ENCODE peak calls at places on chromosome 12, in seven cellular contexts. O, Y, Z, N, U, B and E are unnamed samples. For H3K27me3, the result is how much of the 10 kb centered on the place peaks cover.

GRCh38 chr12:62732861-62733427 is 202.0 kb downstream of the PPM1H start:
- DNase-seq in B (peak), O (peak), Y (peak), U (peak), N (no peak), Z (no peak), E (peak)

GRCh38 chr12:123948401-123949117 is 24.1 kb downstream of the CCDC92 start:
- DNase-seq in B (no peak), O (no peak), Z (no peak), Y (no peak), N (no peak), U (no peak), E (no peak)

GRCh38 chr12:10563002-10563401 is 50.4 kb downstream of the MAGOHB start:
- DNase-seq in N (no peak), Y (no peak), B (no peak), Z (no peak), U (no peak), O (peak), E (no peak)

GRCh38 chr12:6334359-6334758 is 7.5 kb downstream of the TNFRSF1A start:
- DNase-seq in N (no peak), Z (no peak), Y (no peak), O (no peak), B (no peak), U (no peak), E (no peak)

GRCh38 chr12:18644564-18644963 is 93.2 kb downstream of the PLCZ1 start:
- DNase-seq in O (no peak), N (no peak), U (no peak), Z (no peak), B (no peak), Y (no peak), E (no peak)

GRCh38 chr12:95218164-95218851 is 701 bp downstream of the VEZT start:
- DNase-seq in O (peak), U (peak), B (peak), Y (peak), N (no peak), Z (no peak), E (peak)

GRCh38 chr12:19643635-19644034 is 204.3 kb downstream of the AEBP2 start:
- DNase-seq in Z (peak), O (peak), B (peak), N (peak), Y (peak), U (peak), E (peak)

GRCh38 chr12:96441811-96442210 is 41.6 kb upstream of the CDK17 start:
- DNase-seq in N (no peak), O (no peak), B (no peak), Z (no peak), U (no peak), Y (no peak), E (no peak)

GRCh38 chr12:95637010-95637409 is 85.7 kb upstream of the USP44 start:
- DNase-seq in Y (no peak), U (no peak), B (no peak), Z (no peak), N (no peak), O (no peak), E (no peak)

GRCh38 chr12:91845365-91845764 is 300.3 kb downstream of the BTG1 start:
- DNase-seq in Z (no peak), B (no peak), O (no peak), Y (no peak), N (no peak), U (no peak), E (no peak)

GRCh38 chr12:34188974-34189373 is 166.7 kb downstream of the ALG10 start:
- DNase-seq in O (no peak), Z (no peak), B (no peak), Y (no peak), N (no peak), U (no peak), E (no peak)

GRCh38 chr12:72031066-72031465 is 92.4 kb downstream of the TPH2 start:
- DNase-seq in O (no peak), B (no peak), N (no peak), Z (no peak), U (no peak), Y (no peak), E (no peak)

GRCh38 chr12:9509464-9510166 is 98.1 kb downstream of the KLRB1 start:
- DNase-seq in Y (no peak), B (peak), Z (no peak), O (peak), U (no peak), N (no peak), E (peak)

GRCh38 chr12:19131020-19131431 is 1.5 kb downstream of the PLEKHA5 start:
- DNase-seq in N (peak), O (peak), Y (peak), Z (peak), U (peak), B (peak), E (peak)

GRCh38 chr12:48013287-48013686 is 9.0 kb upstream of the COL2A1 start:
- DNase-seq in Z (no peak), Y (no peak), O (no peak), N (no peak), U (no peak), B (no peak), E (no peak)

GRCh38 chr12:57477710-57478681 is 1.7 kb downstream of the ARHGAP9 start:
- DNase-seq in Y (no peak), N (no peak), B (no peak), O (no peak), U (no peak), Z (no peak), E (no peak)

GRCh38 chr12:1795785-1796514 is 24.4 kb upstream of the LRTM2 start:
- DNase-seq in O (peak), Z (peak), Y (peak), N (peak), U (peak), B (peak), E (peak)

GRCh38 chr12:44542716-44543115 is 333.4 kb downstream of the NELL2 start:
- DNase-seq in N (no peak), Z (no peak), B (no peak), Y (no peak), O (no peak), U (no peak), E (peak)

GRCh38 chr12:70661762-70662161 is 24.5 kb upstream of the PTPRB start:
- DNase-seq in U (peak), O (peak), N (no peak), Y (peak), Z (no peak), B (peak), E (peak)

GRCh38 chr12:116136340-116136739 is 141.2 kb downstream of the MED13L start:
- DNase-seq in Y (peak), O (peak), B (peak), N (no peak), U (peak), Z (no peak), E (no peak)

GRCh38 chr12:120783197-120783596 is 57.6 kb downstream of the ACADS start:
- DNase-seq in N (no peak), Y (peak), U (peak), O (peak), Z (no peak), B (peak), E (peak)

DNA sequence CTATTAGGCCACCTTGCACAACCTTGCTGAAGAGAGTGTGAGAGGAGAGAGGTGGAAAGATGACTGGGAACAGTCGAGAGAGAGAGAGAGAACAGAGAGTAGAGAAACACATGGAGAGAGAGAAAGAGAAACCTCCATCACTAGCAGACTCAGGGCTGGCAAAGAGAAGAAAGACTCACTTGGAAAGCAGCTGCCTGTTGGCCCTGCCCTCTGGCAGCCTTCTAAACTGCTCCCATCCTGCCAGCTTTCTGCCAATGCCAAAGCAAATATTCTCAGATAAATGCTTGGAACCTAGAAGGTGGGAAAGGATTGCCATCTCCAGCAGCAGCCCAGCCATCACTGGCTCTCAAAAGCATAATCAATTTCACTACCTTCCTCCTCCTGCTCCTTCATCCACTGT is 108.0 kb upstream of the WSCD2 start:
- DNase-seq in N (no peak), U (no peak), Y (no peak), O (no peak), B (no peak), Z (no peak), E (no peak)
- H3K27me3 ChIP-seq in N (under half), U (under half), Y (under half), O (under half), B (under half), Z (under half), E (under half)

DNA sequence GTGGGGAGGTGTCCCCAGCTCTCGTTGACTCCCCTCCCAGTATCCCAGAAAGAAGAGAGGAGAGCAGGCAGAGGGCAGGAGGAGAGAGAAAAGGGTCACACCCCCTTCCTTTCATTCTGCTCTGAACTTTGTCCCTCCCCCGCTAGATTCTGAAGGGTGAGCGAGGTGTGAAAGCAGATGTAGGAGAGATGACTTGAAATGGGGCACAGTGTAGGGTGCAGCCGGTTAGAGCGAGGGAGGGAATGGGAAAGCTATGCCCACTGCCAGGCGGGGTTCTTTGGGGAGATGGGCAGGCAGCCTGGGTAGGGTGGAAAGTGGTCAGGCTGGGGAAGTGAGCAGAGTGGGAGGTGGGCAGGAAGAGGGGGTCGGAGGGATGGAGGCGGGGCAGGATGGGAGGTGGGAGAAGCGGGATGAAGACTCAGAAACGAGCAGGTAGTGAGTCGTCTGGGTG is 11.6 kb upstream of the CALCOCO1 start:
- DNase-seq in O (no peak), B (no peak), Y (no peak), N (peak), U (no peak), Z (no peak), E (no peak)
- TF ChIP-seq EZH2 in O (peak), B (no peak), Y (peak), N (no peak), U (no peak), Z (peak), E (no peak)

DNA sequence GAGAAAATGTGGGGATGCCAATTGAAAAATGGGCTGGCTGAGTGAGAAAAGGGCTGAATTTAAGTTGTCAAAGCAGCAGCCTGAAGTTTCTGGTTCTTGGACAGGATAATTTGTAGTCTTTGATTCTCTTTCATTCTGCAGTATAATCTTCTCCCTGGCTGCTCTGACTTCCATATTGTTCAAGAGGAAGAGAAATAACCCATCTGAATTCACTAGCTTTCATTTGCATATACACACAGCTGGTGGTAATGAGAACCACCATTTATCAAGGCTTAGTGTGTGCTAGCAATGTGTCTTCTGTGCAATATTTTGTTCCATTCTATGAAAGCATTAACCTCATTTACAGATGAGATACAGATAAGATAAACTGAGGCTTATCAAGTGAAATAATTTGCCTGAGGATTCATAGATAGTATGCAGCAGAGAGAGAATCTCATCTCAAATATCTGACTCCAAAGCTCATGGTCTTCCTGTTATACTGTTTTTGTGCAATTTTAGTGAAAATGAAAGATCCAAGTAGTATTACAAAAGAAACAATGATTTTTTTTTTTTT is 184.2 kb downstream of the TMTC2 start:
- DNase-seq in N (no peak), O (no peak), Y (no peak), U (no peak), B (no peak), Z (no peak), E (no peak)
- H3K27ac ChIP-seq in N (no peak), O (no peak), Y (no peak), U (no peak), B (no peak), Z (peak), E (no peak)

GRCh38 chr12:125187148-125187733 is 122.0 kb downstream of the AACS start:
- DNase-seq in Z (peak), U (no peak), O (peak), N (peak), B (no peak), Y (no peak), E (no peak)

GRCh38 chr12:125185740-125186470 is 120.7 kb downstream of the AACS start:
- DNase-seq in U (peak), N (peak), Y (peak), Z (peak), B (peak), O (peak), E (peak)

GRCh38 chr12:125187780-125188741 is 122.8 kb downstream of the AACS start:
- DNase-seq in N (peak), U (peak), Y (no peak), O (no peak), Z (peak), B (no peak), E (no peak)

GRCh38 chr12:125185311-125185739 is 120.1 kb downstream of the AACS start:
- DNase-seq in U (no peak), O (no peak), B (no peak), Z (peak), N (peak), Y (no peak), E (no peak)

DNA sequence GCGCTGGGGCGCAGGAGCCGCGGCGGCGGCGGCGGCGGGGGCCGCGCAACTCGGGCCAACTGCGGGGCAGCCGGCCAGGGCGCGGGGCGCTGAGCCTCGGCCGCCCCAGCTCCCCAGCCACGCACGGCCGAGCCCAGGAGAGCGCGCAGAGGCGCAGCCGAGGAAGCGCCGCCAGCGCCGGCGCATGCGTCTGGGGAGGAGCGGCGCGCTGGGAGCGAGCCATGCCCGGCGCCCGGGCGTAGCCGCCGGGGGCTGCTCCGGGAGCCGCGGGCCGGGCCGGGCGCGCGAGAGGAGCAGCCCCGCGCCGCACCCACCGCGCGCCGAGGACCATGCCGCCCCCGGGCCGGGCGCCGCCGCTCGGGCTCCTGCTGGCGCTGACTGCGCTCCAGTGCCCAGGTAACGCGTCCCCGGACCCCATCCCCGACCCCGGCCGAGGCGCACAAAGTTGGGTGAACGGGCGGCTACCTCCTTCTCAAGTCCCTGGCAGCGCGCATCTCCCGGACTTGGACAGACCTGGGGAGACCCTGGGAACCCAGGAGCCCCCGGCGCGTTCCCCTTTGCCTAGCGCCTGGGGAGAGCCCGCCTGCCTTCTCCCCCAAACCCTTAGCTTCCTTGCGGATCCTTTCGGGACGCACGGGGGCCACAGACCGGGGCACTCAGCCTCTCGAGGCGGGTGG is 121.4 kb downstream of the AACS start:
- DNase-seq in Y (no peak), Z (peak), U (no peak), B (peak), O (peak), N (peak), E (peak)
- H3K27me3 ChIP-seq in Y (under half), Z (half or more), U (half or more), B (under half), O (under half), N (under half), E (under half)

GRCh38 chr12:4268549-4269181 is 4.9 kb upstream of the CCND2 start:
- DNase-seq in O (peak), U (no peak), B (peak), Z (peak), Y (peak), N (no peak), E (no peak)

GRCh38 chr12:4270670-4271432 is 2.7 kb upstream of the CCND2 start:
- DNase-seq in O (peak), Z (peak), Y (peak), B (peak), N (peak), U (no peak), E (no peak)

GRCh38 chr12:4270016-4270669 is 3.4 kb upstream of the CCND2 start:
- DNase-seq in Y (no peak), O (no peak), B (no peak), N (peak), U (no peak), Z (peak), E (no peak)

GRCh38 chr12:4267904-4268548 is 5.5 kb upstream of the CCND2 start:
- DNase-seq in U (no peak), N (no peak), Z (no peak), Y (peak), O (no peak), B (peak), E (no peak)

GRCh38 chr12:4269279-4269991 is 4.1 kb upstream of the CCND2 start:
- DNase-seq in U (no peak), N (peak), O (peak), Z (peak), B (peak), Y (peak), E (peak)
- TF ChIP-seq EZH2 in U (no peak), N (no peak), O (peak), Z (peak), B (no peak), Y (peak), E (no peak)

GRCh38 chr12:82745062-82745461 is 58.4 kb downstream of the TMTC2 start:
- DNase-seq in U (no peak), Z (no peak), O (no peak), Y (no peak), B (no peak), N (no peak), E (no peak)

GRCh38 chr12:82745807-82746206 is 59.1 kb downstream of the TMTC2 start:
- DNase-seq in N (no peak), Z (no peak), B (no peak), Y (no peak), O (no peak), U (no peak), E (no peak)

GRCh38 chr12:82740129-82741000 is 53.7 kb downstream of the TMTC2 start:
- DNase-seq in Z (no peak), U (peak), N (peak), O (peak), Y (no peak), B (peak), E (peak)
- H3K27ac ChIP-seq in Z (no peak), U (peak), N (peak), O (peak), Y (no peak), B (no peak), E (peak)

DNA sequence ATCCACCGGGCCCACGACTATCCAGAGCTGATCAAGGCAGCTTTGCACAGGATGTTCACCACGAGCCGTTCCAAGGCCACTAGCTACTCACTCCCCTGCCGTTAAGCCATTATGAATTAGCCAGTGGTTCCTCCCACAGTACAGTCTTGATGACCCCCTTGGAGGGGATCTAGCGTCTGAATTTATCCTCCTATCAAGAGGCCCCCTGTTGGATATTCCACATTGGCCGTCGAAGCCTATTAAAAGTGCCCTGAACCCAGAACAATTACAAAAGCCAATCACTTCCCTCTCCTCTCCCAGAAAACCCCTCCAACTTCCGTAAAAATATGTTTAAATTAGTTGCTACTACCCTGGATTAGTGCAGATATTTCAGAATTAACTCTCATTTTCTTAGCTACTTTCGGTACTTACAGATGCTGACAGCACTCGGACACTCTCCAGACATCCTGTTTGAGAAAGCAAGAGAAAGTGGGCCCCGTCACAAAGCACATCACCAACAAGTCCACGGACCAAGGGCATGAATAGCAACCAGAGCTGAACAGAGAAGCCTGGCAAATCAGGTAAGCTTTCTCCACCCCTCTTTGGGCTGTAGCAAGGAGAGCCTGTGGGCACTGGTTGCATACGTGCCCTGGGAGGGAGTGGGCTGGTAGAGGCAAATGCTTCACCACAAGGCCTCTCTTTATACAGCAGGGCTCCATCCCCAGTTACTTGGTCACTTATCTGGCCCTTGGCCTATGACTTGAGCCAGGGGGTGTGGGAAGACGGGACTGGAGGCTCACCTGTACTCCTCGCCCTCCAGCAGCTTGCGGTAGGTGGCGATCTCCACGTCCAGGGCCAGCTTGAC is 5.3 kb downstream of the KRT3 start:
- DNase-seq in B (no peak), O (no peak), Z (no peak), U (no peak), N (no peak), Y (no peak), E (no peak)
- H3K27me3 ChIP-seq in B (under half), O (half or more), Z (under half), U (under half), N (under half), Y (under half), E (under half)